ENCODE peak calls at places on chromosomes 6 and 20, in six cellular contexts. T, P, G, W, N and D are unnamed samples.

GRCh38 chr20:63134201-63134612 is 81.7 kb downstream of the YTHDF1 start:
- DNase-seq in T (no peak), P (no peak), G (no peak), W (no peak), N (peak; percentile 51), D (peak; percentile 41)

GRCh38 chr6:149335924-149336323 is 18.4 kb downstream of the TAB2 start:
- DNase-seq in T (no peak), P (peak; percentile 26), G (no peak), W (no peak), N (no peak), D (no peak)

GRCh38 chr20:48722002-48722731 is 105.6 kb downstream of the PREX1 start:
- DNase-seq in T (no peak), P (peak; percentile 54), G (no peak), W (peak; percentile 72), N (peak; percentile 87), D (no peak)

GRCh38 chr20:51346686-51347485 is 195.6 kb downstream of the NFATC2 start:
- DNase-seq in T (no peak), P (peak; percentile 25), G (no peak), W (no peak), N (peak; percentile 39), D (peak; percentile 84)

GRCh38 chr6:161079566-161080262 is 88.1 kb downstream of the MAP3K4 start:
- DNase-seq in T (no peak), P (peak; percentile 63), G (no peak), W (no peak), N (no peak), D (peak; percentile 32)

GRCh38 chr20:57185188-57185743 is 81.2 kb downstream of the BMP7 start:
- DNase-seq in T (no peak), P (no peak), G (no peak), W (no peak), N (no peak), D (no peak)

GRCh38 chr6:11065436-11066202 is 21.5 kb upstream of the ELOVL2 start:
- DNase-seq in T (no peak), P (no peak), G (no peak), W (no peak), N (no peak), D (no peak)

GRCh38 chr20:16761305-16761829 is 13.2 kb downstream of the OTOR start:
- DNase-seq in T (peak; percentile 55), P (peak; percentile 81), G (peak; percentile 18), W (peak; percentile 70), N (no peak), D (peak; percentile 87)

GRCh38 chr6:36627801-36628246 is 33.7 kb downstream of the SRSF3 start:
- DNase-seq in T (no peak), P (peak; percentile 38), G (no peak), W (no peak), N (peak; percentile 89), D (peak; percentile 85)

GRCh38 chr6:155200012-155200411 is 63.8 kb upstream of the CLDN20 start:
- DNase-seq in T (no peak), P (no peak), G (no peak), W (no peak), N (no peak), D (no peak)

GRCh38 chr6:40320947-40321346 is 266.2 kb downstream of the LRFN2 start:
- DNase-seq in T (no peak), P (no peak), G (no peak), W (no peak), N (no peak), D (no peak)

GRCh38 chr6:112241820-112242443 is 12.4 kb downstream of the LAMA4 start:
- DNase-seq in T (no peak), P (no peak), G (no peak), W (no peak), N (no peak), D (no peak)

GRCh38 chr6:155495011-155495768 is 39.6 kb upstream of the NOX3 start:
- DNase-seq in T (no peak), P (peak; percentile 82), G (no peak), W (peak; percentile 8), N (peak; percentile 74), D (peak; percentile 13)

GRCh38 chr6:114435985-114436384 is 93.2 kb upstream of the HS3ST5 start:
- DNase-seq in T (no peak), P (no peak), G (no peak), W (no peak), N (no peak), D (no peak)